ENCODE peak calls at places on chromosomes 5 and 9, in eight cellular contexts. G, J, H, N, T, K, P and I are unnamed samples.
A peak's percentile ranks its signal among the peaks of the same experiment; 100 is the strongest.

GRCh38 chr5:124519396-124519795 is 227.0 kb downstream of the ZNF608 start:
- DNase-seq in N (no peak), T (no peak), J (peak; percentile 51), H (no peak), P (no peak), K (no peak), G (no peak), I (no peak)

GRCh38 chr5:137344723-137345322 is 154.3 kb downstream of the SPOCK1 start:
- DNase-seq in K (peak; percentile 50), H (peak; percentile 64), J (peak; percentile 27), P (peak; percentile 63), N (peak; percentile 40), G (no peak), T (no peak), I (no peak)

GRCh38 chr9:131657890-131658752 is 81.8 kb downstream of the RAPGEF1 start:
- DNase-seq in H (no peak), N (no peak), J (peak; percentile 76), G (no peak), T (no peak), P (no peak), K (no peak), I (no peak)

GRCh38 chr5:128174951-128175350 is 91.4 kb downstream of the SLC12A2 start:
- DNase-seq in J (no peak), N (no peak), K (no peak), P (no peak), T (no peak), G (no peak), H (no peak), I (no peak)

GRCh38 chr5:143717400-143717799 is 94.6 kb upstream of the HMHB1 start:
- DNase-seq in G (no peak), N (no peak), H (no peak), K (no peak), T (no peak), P (no peak), J (no peak), I (no peak)

GRCh38 chr9:93303258-93303771 is 119.4 kb downstream of the WNK2 start:
- DNase-seq in T (peak; percentile 40), J (no peak), H (no peak), P (no peak), N (no peak), K (no peak), G (peak; percentile 34), I (peak; percentile 77)

GRCh38 chr9:708556-709432 is 132.7 kb upstream of the DMRT1 start:
- DNase-seq in G (no peak), P (no peak), N (no peak), J (no peak), K (peak; percentile 81), T (no peak), H (no peak), I (no peak)

GRCh38 chr9:94600258-94600657 is 6.6 kb upstream of the FBP2 start:
- DNase-seq in J (no peak), P (no peak), K (no peak), T (peak; percentile 44), N (peak; percentile 31), G (no peak), H (no peak), I (no peak)

GRCh38 chr5:10630126-10630525 is 66.3 kb downstream of the ANKRD33B start:
- DNase-seq in G (no peak), H (no peak), K (no peak), N (no peak), J (no peak), T (peak; percentile 40), P (no peak), I (no peak)

GRCh38 chr5:19837536-19838179 is 150.3 kb downstream of the CDH18 start:
- DNase-seq in T (no peak), N (no peak), K (no peak), J (no peak), P (no peak), G (no peak), H (no peak), I (no peak)

GRCh38 chr5:42858709-42859108 is 47.0 kb upstream of the SELENOP start:
- DNase-seq in K (no peak), P (no peak), N (no peak), T (no peak), J (no peak), G (peak; percentile 68), H (peak; percentile 70), I (no peak)

GRCh38 chr9:34652608-34653007 is 623 bp downstream of the IL11RA start:
- DNase-seq in H (no peak), P (no peak), K (no peak), T (no peak), G (no peak), N (no peak), J (no peak), I (no peak)

GRCh38 chr5:132371603-132371994 is 2.1 kb downstream of the SLC22A5 start:
- DNase-seq in N (no peak), P (no peak), T (peak; percentile 37), J (no peak), H (no peak), K (no peak), G (no peak), I (no peak)

GRCh38 chr5:133203317-133204305 is 151.8 kb downstream of the HSPA4 start:
- DNase-seq in H (no peak), K (no peak), T (no peak), N (no peak), P (no peak), J (no peak), G (no peak), I (peak; percentile 73)

GRCh38 chr9:93345630-93346239 is 105.8 kb upstream of the FAM120A start:
- DNase-seq in J (no peak), K (no peak), T (no peak), H (peak; percentile 27), P (no peak), N (no peak), G (no peak), I (peak; percentile 73)

GRCh38 chr9:2199999-2200796 is 185.1 kb downstream of the SMARCA2 start:
- DNase-seq in J (no peak), T (no peak), G (no peak), P (no peak), N (no peak), K (no peak), H (no peak), I (no peak)
- TF ChIP-seq CTCF in J (no peak), T (peak; percentile 5), G (no peak), P (no peak), N (no peak), K (no peak), H (no peak), I (no peak)

DNA sequence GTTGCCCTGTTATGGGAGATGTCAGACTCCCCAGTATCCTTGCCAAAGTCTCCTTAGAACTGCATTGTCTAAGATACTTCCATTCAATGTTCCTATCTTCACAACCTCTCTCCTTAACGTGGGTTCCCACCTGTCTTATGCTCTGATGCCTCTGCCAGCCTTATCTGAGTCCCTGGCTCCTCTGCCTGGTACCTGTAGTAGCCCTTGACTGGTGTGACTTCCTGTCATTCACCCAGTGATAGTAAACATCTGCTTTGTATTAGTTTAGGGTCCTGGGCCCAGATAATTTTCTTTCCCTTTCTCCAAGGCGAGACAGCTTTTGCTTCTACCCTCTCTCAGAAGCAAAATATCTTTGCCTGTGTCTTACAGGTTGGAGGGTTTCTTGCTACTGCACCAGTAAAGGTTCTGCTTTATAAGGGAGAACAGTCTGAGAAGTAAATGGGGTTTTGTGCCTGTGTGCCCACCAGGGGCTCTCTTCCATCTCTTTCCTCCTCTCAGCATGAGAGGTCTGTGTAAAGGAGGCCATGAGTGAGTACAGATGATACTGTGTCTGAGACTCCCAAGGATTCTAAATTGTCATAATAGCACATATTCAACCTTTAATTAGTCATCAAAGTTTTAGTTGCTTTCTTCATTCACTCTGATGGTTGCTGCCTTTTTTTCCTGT is 220.8 kb downstream of the PRR16 start:
- DNase-seq in K (no peak), H (peak; percentile 39), N (no peak), J (no peak), G (no peak), P (peak; percentile 31), T (no peak), I (no peak)
- TF ChIP-seq CTCF in K (no peak), H (peak; percentile 51), N (no peak), J (peak; percentile 43), G (no peak), P (peak; percentile 61), T (no peak), I (peak; percentile 46)

GRCh38 chr5:74233091-74233490 is 407.4 kb downstream of the ENC1 start:
- DNase-seq in G (no peak), T (no peak), N (no peak), H (no peak), K (no peak), P (no peak), J (no peak), I (no peak)

GRCh38 chr5:74233571-74233970 is 407.0 kb downstream of the ENC1 start:
- DNase-seq in T (no peak), G (no peak), K (no peak), J (no peak), P (no peak), N (no peak), H (no peak), I (no peak)

GRCh38 chr5:74227081-74227480 is 413.4 kb downstream of the ENC1 start:
- DNase-seq in J (no peak), G (no peak), P (no peak), N (no peak), T (no peak), K (no peak), H (no peak), I (no peak)

GRCh38 chr5:74232281-74232680 is 408.2 kb downstream of the ENC1 start:
- DNase-seq in T (no peak), K (no peak), G (no peak), H (peak; percentile 35), N (no peak), J (peak; percentile 59), P (no peak), I (no peak)

DNA sequence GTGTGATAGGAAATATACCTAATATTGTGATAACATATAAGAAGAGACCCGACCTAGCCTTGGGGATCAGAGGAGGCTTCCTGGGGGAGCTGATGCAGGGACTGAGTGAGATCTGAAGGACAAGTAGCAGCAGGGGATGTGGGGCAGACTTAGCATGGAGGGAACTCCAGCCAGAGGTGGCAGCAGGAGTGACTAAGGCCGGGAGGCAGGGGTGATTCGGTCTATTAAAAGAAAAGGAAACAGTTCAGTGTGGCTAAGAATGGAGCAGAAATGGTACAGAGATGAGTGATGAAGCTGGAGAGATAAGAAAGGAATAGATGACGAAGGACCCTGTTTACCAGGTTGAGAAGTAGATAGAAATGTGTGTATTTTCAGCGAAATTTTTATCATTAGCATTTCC is 408.8 kb downstream of the ENC1 start:
- DNase-seq in N (no peak), K (no peak), P (no peak), J (no peak), G (no peak), T (no peak), H (no peak), I (no peak)
- TF ChIP-seq CTCF in N (no peak), K (no peak), P (no peak), J (no peak), G (no peak), T (no peak), H (no peak), I (no peak)

DNA sequence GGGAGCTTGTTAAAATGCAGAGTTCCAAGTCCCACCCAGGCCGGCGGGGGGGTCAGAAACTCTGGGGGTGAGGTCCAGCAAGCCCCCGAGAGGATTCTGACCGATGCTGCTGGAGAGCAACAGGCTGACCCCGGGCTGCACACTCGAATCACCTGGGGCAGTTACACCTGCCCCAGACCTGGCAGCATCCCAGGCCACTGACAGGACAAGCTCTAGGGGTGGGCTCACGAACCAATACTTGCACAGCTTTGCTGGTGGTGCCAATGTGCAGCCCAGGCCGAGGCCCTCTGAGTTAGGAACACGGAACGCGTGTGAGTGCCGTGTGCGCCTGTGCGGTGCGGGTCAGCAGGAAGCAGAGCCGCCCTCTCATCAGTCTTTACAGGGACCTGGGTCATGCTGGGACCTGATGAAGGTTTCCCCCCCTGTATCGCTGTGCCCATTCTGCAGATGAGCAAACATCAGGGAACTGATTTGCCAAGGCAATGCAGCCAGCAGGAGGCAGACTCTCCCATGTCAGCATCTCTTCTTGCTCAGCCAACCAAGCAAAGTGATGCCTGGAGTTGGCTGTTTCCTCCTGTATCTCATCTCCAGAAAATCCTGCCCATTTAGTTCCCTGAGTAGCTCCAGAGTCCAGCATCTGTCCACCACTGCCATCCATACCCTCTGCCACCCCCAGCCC is 16.3 kb downstream of the FAM163B start:
- DNase-seq in T (no peak), H (no peak), G (no peak), N (no peak), K (no peak), J (no peak), P (no peak), I (no peak)
- TF ChIP-seq CTCF in T (peak; percentile 8), H (no peak), G (no peak), N (no peak), K (no peak), J (peak; percentile 19), P (peak; percentile 43), I (no peak)